ENCODE peak calls at places on chromosomes 6 and 20, in nine cellular contexts. N is putamen, Z is ureter, X is cardiac muscle cell, O is endothelial cell, C is progenitor cell of endocrine pancreas, J is sigmoid colon, K is AG04450, V is fibroblast of pulmonary artery. Y is an unnamed sample.

GRCh38 chr6:99030915-99031314 is 83.2 kb upstream of the FBXL4 start:
- DNase-seq in N (no peak), Z (no peak), X (no peak), O (no peak), C (no peak), J (no peak), K (no peak), V (no peak), Y (no peak)

GRCh38 chr6:155120034-155120433 is 124.9 kb downstream of the TIAM2 start:
- DNase-seq in N (no peak), Z (no peak), X (no peak), O (no peak), C (no peak), J (no peak), K (no peak), V (no peak), Y (no peak)

GRCh38 chr20:25281541-25281991 is 33.7 kb downstream of the PYGB start:
- DNase-seq in N (no peak), Z (peak; percentile 37), X (no peak), O (no peak), C (no peak), J (peak; percentile 60), K (no peak), V (no peak), Y (peak; percentile 78)

GRCh38 chr20:24479595-24479994 is 10.2 kb downstream of the SYNDIG1 start:
- DNase-seq in N (no peak), Z (no peak), X (no peak), O (peak; percentile 29), C (no peak), J (no peak), K (no peak), V (no peak), Y (no peak)

GRCh38 chr20:13277663-13278295 is 56.7 kb downstream of the ISM1 start:
- DNase-seq in N (no peak), Z (no peak), X (no peak), O (no peak), C (no peak), J (no peak), K (no peak), V (no peak), Y (no peak)

GRCh38 chr6:12232339-12232738 is 57.8 kb upstream of the EDN1 start:
- DNase-seq in N (no peak), Z (no peak), X (peak; percentile 75), O (no peak), C (no peak), J (no peak), K (no peak), V (peak; percentile 77), Y (no peak)

GRCh38 chr6:129700666-129701065 is 9.3 kb downstream of the ARHGAP18 start:
- DNase-seq in N (no peak), Z (no peak), X (no peak), O (no peak), C (no peak), J (no peak), K (no peak), V (no peak), Y (no peak)

GRCh38 chr6:22157233-22157632 is 139.6 kb downstream of the PRL start:
- DNase-seq in N (no peak), Z (no peak), X (no peak), O (no peak), C (no peak), J (no peak), K (no peak), V (no peak), Y (no peak)

GRCh38 chr6:17957904-17958303 is 29.5 kb downstream of the KIF13A start:
- DNase-seq in N (no peak), Z (no peak), X (no peak), O (no peak), C (no peak), J (no peak), K (no peak), V (no peak), Y (no peak)

Y was measured in DMS79.